ENCODE peak calls at places on chromosomes 16 and 17, in nine cellular contexts. O is HCT116, W is HFFc6, B is omental fat pad, E is lung, M is AG04450, I is heart left ventricle, J is foreskin fibroblast, A is HFF-Myc. U is an unnamed sample.

GRCh38 chr17:29248845-29249244 is 2.2 kb downstream of the CRYBA1 start:
- DNase-seq in O (no peak), W (no peak), B (no peak), E (no peak), M (no peak), I (no peak), J (no peak), A (no peak), U (no peak)

GRCh38 chr16:15502041-15502725 is 67.8 kb downstream of the BMERB1 start:
- DNase-seq in O (peak), W (peak), B (no peak), E (no peak), M (peak), I (no peak), J (peak), A (peak), U (peak)

GRCh38 chr16:70476272-70477020 is 22.1 kb downstream of the FCSK start:
- DNase-seq in O (peak), W (peak), B (no peak), E (no peak), M (peak), I (peak), J (peak), A (peak), U (peak)

GRCh38 chr16:20995711-20996110 is 95.1 kb downstream of the LYRM1 start:
- DNase-seq in O (no peak), W (no peak), B (no peak), E (peak), M (no peak), I (no peak), J (no peak), A (no peak), U (no peak)

GRCh38 chr16:13168091-13168572 is 266.7 kb downstream of the SHISA9 start:
- DNase-seq in O (no peak), W (no peak), B (no peak), E (no peak), M (no peak), I (no peak), J (no peak), A (no peak), U (no peak)

GRCh38 chr17:46072998-46073397 is 73.9 kb downstream of the STH start:
- DNase-seq in O (no peak), W (peak), B (no peak), E (no peak), M (peak), I (no peak), J (peak), A (no peak), U (peak)

GRCh38 chr16:66474750-66475199 is 47.7 kb downstream of the BEAN1 start:
- DNase-seq in O (no peak), W (no peak), B (no peak), E (no peak), M (no peak), I (no peak), J (no peak), A (no peak), U (no peak)

GRCh38 chr16:63018581-63019223 is 982.5 kb upstream of the CDH8 start:
- DNase-seq in O (no peak), W (no peak), B (no peak), E (no peak), M (no peak), I (no peak), J (no peak), A (no peak), U (no peak)

GRCh38 chr16:68644715-68645493 is at the start of gene CDH3:
- DNase-seq in O (peak), W (no peak), B (no peak), E (peak), M (no peak), I (no peak), J (peak), A (no peak), U (no peak)

GRCh38 chr16:575354-576196 is 5.8 kb downstream of the PIGQ start:
- DNase-seq in O (no peak), W (no peak), B (no peak), E (no peak), M (no peak), I (peak), J (no peak), A (no peak), U (no peak)

GRCh38 chr17:21199311-21199710 is 14.7 kb downstream of the TMEM11 start:
- DNase-seq in O (no peak), W (peak), B (no peak), E (no peak), M (no peak), I (no peak), J (peak), A (no peak), U (peak)

GRCh38 chr17:6749519-6749918 is 6.3 kb upstream of the XAF1 start:
- DNase-seq in O (no peak), W (no peak), B (no peak), E (no peak), M (no peak), I (no peak), J (peak), A (no peak), U (no peak)

GRCh38 chr17:8469964-8470363 is 34.3 kb downstream of the NDEL1 start:
- DNase-seq in O (no peak), W (no peak), B (no peak), E (no peak), M (no peak), I (no peak), J (no peak), A (no peak), U (no peak)

GRCh38 chr17:8837438-8838075 is 29.9 kb downstream of the PIK3R6 start:
- DNase-seq in O (no peak), W (no peak), B (no peak), E (peak), M (no peak), I (no peak), J (no peak), A (no peak), U (no peak)

GRCh38 chr16:4868046-4868445 is 20.8 kb downstream of the UBN1 start:
- DNase-seq in O (no peak), W (no peak), B (no peak), E (no peak), M (no peak), I (no peak), J (no peak), A (no peak), U (no peak)

GRCh38 chr17:69485901-69486643 is 71.6 kb downstream of the MAP2K6 start:
- DNase-seq in O (no peak), W (no peak), B (no peak), E (no peak), M (no peak), I (no peak), J (peak), A (no peak), U (peak)

GRCh38 chr17:78418627-78419026 is 40.2 kb downstream of the PGS1 start:
- DNase-seq in O (no peak), W (no peak), B (no peak), E (no peak), M (no peak), I (no peak), J (no peak), A (no peak), U (no peak)

GRCh38 chr16:65200857-65201256 is 79.0 kb upstream of the CDH11 start:
- DNase-seq in O (no peak), W (no peak), B (no peak), E (no peak), M (no peak), I (no peak), J (peak), A (no peak), U (no peak)

GRCh38 chr17:8387914-8388651 is 5.1 kb upstream of the RPL26 start:
- DNase-seq in O (no peak), W (no peak), B (no peak), E (no peak), M (no peak), I (no peak), J (no peak), A (no peak), U (no peak)

GRCh38 chr16:17744903-17745581 is 274.3 kb upstream of the XYLT1 start:
- DNase-seq in O (no peak), W (no peak), B (no peak), E (no peak), M (no peak), I (no peak), J (no peak), A (no peak), U (peak)

GRCh38 chr17:7839199-7839889 is 5.3 kb downstream of the KDM6B start:
- DNase-seq in O (no peak), W (no peak), B (no peak), E (peak), M (no peak), I (no peak), J (no peak), A (no peak), U (no peak)

GRCh38 chr17:65230040-65230439 is 92.9 kb downstream of the RGS9 start:
- DNase-seq in O (no peak), W (no peak), B (no peak), E (no peak), M (no peak), I (no peak), J (no peak), A (no peak), U (no peak)

GRCh38 chr17:76137026-76137350 is 4.1 kb downstream of the FOXJ1 start:
- DNase-seq in O (no peak), W (no peak), B (no peak), E (no peak), M (no peak), I (no peak), J (no peak), A (no peak), U (no peak)

GRCh38 chr16:12406840-12407690 is 396.6 kb downstream of the CPPED1 start:
- DNase-seq in O (no peak), W (peak), B (no peak), E (no peak), M (no peak), I (no peak), J (peak), A (no peak), U (no peak)

GRCh38 chr17:27608330-27609230 is 22.4 kb upstream of the LGALS9 start:
- DNase-seq in O (no peak), W (no peak), B (no peak), E (no peak), M (no peak), I (peak), J (no peak), A (no peak), U (no peak)

GRCh38 chr17:8745586-8746500 is 1.2 kb upstream of the CCDC42 start:
- DNase-seq in O (peak), W (peak), B (peak), E (peak), M (peak), I (peak), J (peak), A (no peak), U (peak)

GRCh38 chr16:85396879-85397871 is 215.9 kb upstream of the GSE1 start:
- DNase-seq in O (no peak), W (no peak), B (no peak), E (no peak), M (no peak), I (peak), J (peak), A (no peak), U (no peak)

GRCh38 chr17:82627405-82627804 is 20.8 kb downstream of the WDR45B start:
- DNase-seq in O (no peak), W (no peak), B (no peak), E (no peak), M (no peak), I (no peak), J (no peak), A (no peak), U (no peak)

GRCh38 chr16:56354746-56355145 is 70.6 kb downstream of the AMFR start:
- DNase-seq in O (no peak), W (no peak), B (peak), E (no peak), M (no peak), I (peak), J (no peak), A (no peak), U (no peak)

GRCh38 chr17:81517339-81518112 is 4.9 kb upstream of the ACTG1 start:
- DNase-seq in O (no peak), W (no peak), B (no peak), E (no peak), M (no peak), I (no peak), J (no peak), A (no peak), U (no peak)

GRCh38 chr17:57484081-57484666 is 227.9 kb downstream of the MSI2 start:
- DNase-seq in O (no peak), W (peak), B (no peak), E (no peak), M (no peak), I (no peak), J (peak), A (no peak), U (no peak)

GRCh38 chr17:50601789-50602375 is 32.8 kb upstream of the ABCC3 start:
- DNase-seq in O (no peak), W (no peak), B (no peak), E (no peak), M (no peak), I (no peak), J (no peak), A (no peak), U (no peak)

GRCh38 chr17:50604470-50604869 is 30.2 kb upstream of the ABCC3 start:
- DNase-seq in O (no peak), W (no peak), B (no peak), E (no peak), M (no peak), I (peak), J (peak), A (peak), U (no peak)

GRCh38 chr17:50605434-50605833 is 29.2 kb upstream of the ABCC3 start:
- DNase-seq in O (no peak), W (no peak), B (no peak), E (no peak), M (no peak), I (no peak), J (no peak), A (no peak), U (no peak)

GRCh38 chr17:50602514-50603235 is 32.0 kb upstream of the ABCC3 start:
- DNase-seq in O (no peak), W (no peak), B (no peak), E (no peak), M (no peak), I (no peak), J (no peak), A (no peak), U (no peak)

GRCh38 chr17:50603340-50603739 is 31.3 kb upstream of the ABCC3 start:
- DNase-seq in O (no peak), W (no peak), B (no peak), E (no peak), M (no peak), I (no peak), J (no peak), A (no peak), U (no peak)
- TF ChIP-seq CTCF in O (peak), W (peak), B (no peak), E (no peak), M (peak), I (no peak), J (no peak), A (peak), U (peak)

GRCh38 chr17:41437254-41437653 is 3.5 kb downstream of the KRT38 start:
- DNase-seq in O (no peak), W (no peak), B (no peak), E (no peak), M (no peak), I (no peak), J (no peak), A (no peak), U (no peak)
- TF ChIP-seq CTCF in O (no peak), W (no peak), B (no peak), E (no peak), M (no peak), I (no peak), J (no peak), A (no peak), U (no peak)

GRCh38 chr17:74544991-74545441 is 899 bp downstream of the CD300C start:
- DNase-seq in O (no peak), W (no peak), B (no peak), E (no peak), M (no peak), I (no peak), J (no peak), A (no peak), U (no peak)

GRCh38 chr17:74542727-74543383 is 3.1 kb downstream of the CD300C start:
- DNase-seq in O (no peak), W (no peak), B (no peak), E (no peak), M (no peak), I (no peak), J (no peak), A (no peak), U (no peak)

GRCh38 chr17:74543891-74544760 is 1.8 kb downstream of the CD300C start:
- DNase-seq in O (no peak), W (no peak), B (no peak), E (no peak), M (no peak), I (no peak), J (no peak), A (no peak), U (no peak)

GRCh38 chr17:74542166-74542565 is 3.7 kb downstream of the CD300C start:
- DNase-seq in O (no peak), W (no peak), B (no peak), E (no peak), M (no peak), I (no peak), J (no peak), A (no peak), U (no peak)

DNA sequence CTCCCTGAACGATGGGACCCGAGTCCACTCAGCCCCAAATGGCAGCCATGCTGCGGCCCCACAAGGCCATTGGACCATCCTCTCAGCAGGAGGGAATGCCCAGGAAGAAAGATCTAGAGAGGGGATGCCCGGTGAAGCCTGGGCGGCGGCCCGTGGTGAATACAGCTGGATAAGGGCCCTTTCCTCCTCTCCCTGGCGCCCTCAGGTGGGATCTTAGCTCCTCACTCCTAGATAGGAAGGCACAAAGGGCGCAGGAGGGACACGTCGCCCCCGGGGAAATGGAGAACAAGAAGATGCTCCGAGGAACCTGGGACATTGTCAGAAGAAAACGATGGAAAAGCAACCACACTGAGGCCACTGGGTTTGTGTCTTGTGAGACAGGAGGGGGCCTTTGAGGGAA is 2.5 kb downstream of the CD300C start:
- DNase-seq in O (no peak), W (no peak), B (no peak), E (no peak), M (no peak), I (no peak), J (no peak), A (no peak), U (no peak)
- TF ChIP-seq CTCF in O (peak), W (no peak), B (no peak), E (no peak), M (no peak), I (no peak), J (no peak), A (no peak), U (no peak)

GRCh38 chr16:8905795-8906591 is 23.8 kb downstream of the LITAFD start:
- DNase-seq in O (no peak), W (no peak), B (no peak), E (no peak), M (no peak), I (no peak), J (no peak), A (no peak), U (no peak)
- TF ChIP-seq CTCF in O (peak), W (peak), B (no peak), E (no peak), M (peak), I (no peak), J (peak), A (peak), U (peak)

GRCh38 chr17:77214743-77215142 is 74.0 kb downstream of the SEC14L1 start:
- DNase-seq in O (peak), W (peak), B (no peak), E (peak), M (no peak), I (no peak), J (peak), A (no peak), U (peak)
- TF ChIP-seq CTCF in O (peak), W (peak), B (no peak), E (peak), M (peak), I (peak), J (peak), A (peak), U (peak)

DNA sequence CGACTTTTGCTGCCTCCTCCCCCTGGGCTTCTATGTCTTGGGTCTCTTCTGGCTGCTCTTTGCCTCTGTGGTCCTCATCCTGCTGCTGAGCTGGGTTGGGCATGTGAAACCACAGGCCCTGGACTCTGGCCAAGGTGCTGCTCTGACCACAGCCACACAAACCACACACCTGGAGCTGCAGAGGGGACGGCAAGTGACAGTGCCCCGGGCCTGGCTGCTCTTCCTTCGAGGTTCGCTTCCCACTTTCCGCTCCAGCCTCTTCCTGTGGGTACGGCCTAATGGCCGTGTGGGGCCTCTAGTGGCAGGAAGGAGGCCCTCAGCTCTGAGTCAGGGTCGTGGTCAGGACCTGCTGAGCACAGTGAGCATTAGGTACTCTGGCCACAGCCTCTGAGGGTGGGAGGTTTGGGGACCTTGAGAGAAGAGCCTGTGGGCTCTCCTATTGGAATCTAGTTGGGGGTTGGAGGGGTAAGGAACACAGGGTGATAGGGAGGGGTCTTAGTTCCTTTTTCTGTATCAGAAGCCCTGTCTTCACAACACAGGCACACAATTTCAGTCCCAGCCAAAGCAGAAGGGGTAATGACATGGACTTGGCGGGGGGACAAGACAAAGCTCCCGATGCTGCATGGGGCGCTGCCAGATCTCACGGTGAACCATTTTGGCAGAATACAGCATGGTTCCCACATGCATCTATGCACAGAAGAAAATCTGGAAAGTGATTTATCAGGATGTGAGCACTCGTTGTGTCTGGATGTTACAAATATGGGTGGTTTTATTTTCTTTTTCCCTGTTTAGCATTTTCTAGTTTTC is 2.3 kb downstream of the GP1BA start:
- DNase-seq in O (no peak), W (no peak), B (no peak), E (no peak), M (no peak), I (peak), J (peak), A (no peak), U (peak)
- TF ChIP-seq CTCF in O (peak), W (peak), B (no peak), E (no peak), M (peak), I (no peak), J (peak), A (peak), U (peak)

GRCh38 chr16:75052481-75053211 is 53.8 kb downstream of the ZNRF1 start:
- DNase-seq in O (no peak), W (no peak), B (no peak), E (no peak), M (no peak), I (no peak), J (no peak), A (no peak), U (no peak)
- TF ChIP-seq CTCF in O (no peak), W (no peak), B (no peak), E (no peak), M (no peak), I (no peak), J (no peak), A (no peak), U (no peak)

U was measured in brain microvascular endothelial cell.